ENCODE peak calls at places on chromosomes 6 and 20, in eight cellular contexts. K is stimulated activated CD8-positive, alpha-beta memory T cell treated with anti-CD3 and anti-CD28 coated beads, Interleukin-15, amount 100 ng/mL, for 4 hours; I is HT-29; A is midbrain; C is occipital lobe; U is Kasumi-1; X is DMS79 treated with DMSO at 0.1 percent for 48 hours; V is epithelial cell of prostate. E is an unnamed sample.

GRCh38 chr20:23003077-23003476 is 32.0 kb upstream of the SSTR4 start:
- DNase-seq in X (no peak), U (no peak), C (no peak), A (no peak), V (no peak), K (no peak), I (no peak), E (no peak)

GRCh38 chr6:71139249-71139648 is 149.4 kb upstream of the OGFRL1 start:
- DNase-seq in I (no peak), U (peak), V (no peak), C (no peak), K (no peak), A (no peak), X (no peak), E (no peak)

GRCh38 chr6:34350937-34351217 is 41.6 kb downstream of the NUDT3 start:
- DNase-seq in U (no peak), A (no peak), K (no peak), V (no peak), I (no peak), C (no peak), X (no peak), E (no peak)

GRCh38 chr20:53883098-53883762 is 187.2 kb downstream of the BCAS1 start:
- DNase-seq in C (no peak), U (no peak), K (no peak), X (no peak), V (no peak), A (no peak), I (no peak), E (no peak)

GRCh38 chr6:36357872-36358234 is 21.2 kb upstream of the BNIP5 start:
- DNase-seq in V (no peak), X (no peak), I (peak), C (no peak), U (no peak), K (no peak), A (no peak), E (no peak)

GRCh38 chr6:26743941-26744699 is 84.6 kb upstream of the ZNF322 start:
- DNase-seq in V (no peak), I (no peak), X (no peak), C (no peak), U (no peak), A (no peak), K (no peak), E (peak)

GRCh38 chr20:44170796-44171410 is 16.1 kb downstream of the JPH2 start:
- DNase-seq in I (no peak), K (no peak), V (no peak), A (no peak), U (no peak), X (no peak), C (no peak), E (no peak)

GRCh38 chr6:45500924-45501816 is 123.4 kb upstream of the SUPT3H start:
- DNase-seq in I (no peak), X (no peak), A (no peak), K (no peak), C (no peak), V (no peak), U (peak), E (no peak)

GRCh38 chr6:148441454-148441911 is 98.8 kb downstream of the SASH1 start:
- DNase-seq in I (peak), K (no peak), V (peak), C (no peak), U (peak), X (no peak), A (no peak), E (no peak)

GRCh38 chr6:89146748-89147715 is 1.2 kb downstream of the PM20D2 start:
- DNase-seq in I (peak), C (no peak), X (peak), V (no peak), A (no peak), K (no peak), U (peak), E (no peak)

GRCh38 chr6:89963391-89963790 is 69.1 kb downstream of the GJA10 start:
- DNase-seq in K (no peak), U (no peak), X (no peak), C (no peak), I (no peak), V (no peak), A (no peak), E (no peak)

GRCh38 chr20:11473971-11474370 is 443.7 kb upstream of the BTBD3 start:
- DNase-seq in C (no peak), X (no peak), A (no peak), V (no peak), U (no peak), I (no peak), K (no peak), E (no peak)

GRCh38 chr6:136111831-136112230 is 138.3 kb downstream of the MTFR2 start:
- DNase-seq in A (no peak), V (no peak), X (no peak), C (no peak), I (no peak), K (no peak), U (no peak), E (no peak)

GRCh38 chr20:3106658-3107463 is 22.3 kb upstream of the AVP start:
- DNase-seq in U (no peak), V (no peak), C (no peak), K (no peak), A (peak), X (no peak), I (no peak), E (peak)